ENCODE peak calls at places on chromosome 5, in six cellular contexts. A, B, L, Q, O and J are unnamed samples.

GRCh38 chr5:4220016-4220415 is 624.4 kb downstream of the IRX1 start:
- DNase-seq in A (no peak), B (no peak), L (no peak), Q (no peak), O (no peak), J (no peak)

GRCh38 chr5:35248843-35249780 is 18.8 kb upstream of the PRLR start:
- DNase-seq in A (no peak), B (no peak), L (no peak), Q (no peak), O (no peak), J (no peak)

GRCh38 chr5:127011151-127011550 is 19.2 kb downstream of the MARCHF3 start:
- DNase-seq in A (no peak), B (no peak), L (no peak), Q (no peak), O (no peak), J (no peak)

GRCh38 chr5:113050606-113051391 is 74.2 kb downstream of the DCP2 start:
- DNase-seq in A (no peak), B (no peak), L (no peak), Q (no peak), O (no peak), J (peak; percentile 56)

GRCh38 chr5:128538249-128539037 is 398 bp upstream of the FBN2 start:
- DNase-seq in A (peak; percentile 91), B (no peak), L (peak; percentile 84), Q (peak; percentile 73), O (peak; percentile 39), J (peak; percentile 76)

GRCh38 chr5:101590384-101590783 is 687.3 kb upstream of the ST8SIA4 start:
- DNase-seq in A (no peak), B (no peak), L (no peak), Q (no peak), O (no peak), J (no peak)

GRCh38 chr5:141430332-141431113 is at the start of gene PCDHGA12:
- DNase-seq in A (no peak), B (no peak), L (no peak), Q (no peak), O (no peak), J (no peak)

GRCh38 chr5:95959964-95960801 is 1.5 kb downstream of the ELL2 start:
- DNase-seq in A (no peak), B (no peak), L (no peak), Q (peak; percentile 66), O (no peak), J (peak; percentile 29)

GRCh38 chr5:35443803-35444595 is 173.7 kb upstream of the SPEF2 start:
- DNase-seq in A (no peak), B (no peak), L (no peak), Q (no peak), O (no peak), J (no peak)

GRCh38 chr5:160262665-160263064 is 33.4 kb downstream of the FABP6 start:
- DNase-seq in A (no peak), B (no peak), L (no peak), Q (peak; percentile 39), O (no peak), J (no peak)

GRCh38 chr5:2997179-2997578 is 245.7 kb upstream of the IRX2 start:
- DNase-seq in A (no peak), B (no peak), L (no peak), Q (no peak), O (no peak), J (peak; percentile 46)

DNA sequence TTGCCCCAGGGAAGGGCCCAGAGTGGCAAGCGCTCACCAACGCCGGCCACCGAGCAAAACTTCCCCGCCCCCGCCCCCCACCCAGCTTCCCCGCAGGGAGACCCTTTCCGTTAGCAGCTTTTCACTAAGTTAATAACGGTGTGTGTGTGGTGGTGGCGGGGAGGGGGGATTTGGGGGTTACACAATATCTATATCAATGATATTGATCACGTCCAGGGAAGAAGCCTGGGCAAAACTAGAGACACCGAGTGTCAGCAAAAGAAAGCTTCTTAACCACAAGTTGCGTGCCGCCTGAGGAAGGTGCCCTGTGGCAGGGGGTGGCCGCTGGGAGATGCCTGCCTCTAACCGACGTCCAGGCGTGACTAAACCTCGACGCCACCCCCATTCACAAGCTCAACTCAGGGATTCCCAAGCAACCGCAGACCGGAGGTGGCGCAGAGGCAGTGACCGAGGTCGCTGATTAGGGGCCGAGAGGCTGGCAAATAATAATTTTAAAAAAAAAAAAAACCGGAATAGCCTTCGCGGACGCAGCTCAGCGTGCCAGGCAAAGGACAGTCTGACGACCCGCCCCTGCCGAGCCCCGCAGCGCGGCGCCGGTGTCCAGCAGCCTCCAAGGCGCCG is 222.5 kb downstream of the MEF2C start:
- DNase-seq in A (no peak), B (no peak), L (no peak), Q (no peak), O (no peak), J (peak; percentile 57)
- H3K27me3 ChIP-seq in A (no peaks in the 10 kb centered on the region), B (peaks cover 32% of the 10 kb centered on the region), L (peaks cover 19% of the 10 kb centered on the region), Q (peaks cover 96% of the 10 kb centered on the region), O (no peaks in the 10 kb centered on the region), J (peaks cover 63% of the 10 kb centered on the region)

DNA sequence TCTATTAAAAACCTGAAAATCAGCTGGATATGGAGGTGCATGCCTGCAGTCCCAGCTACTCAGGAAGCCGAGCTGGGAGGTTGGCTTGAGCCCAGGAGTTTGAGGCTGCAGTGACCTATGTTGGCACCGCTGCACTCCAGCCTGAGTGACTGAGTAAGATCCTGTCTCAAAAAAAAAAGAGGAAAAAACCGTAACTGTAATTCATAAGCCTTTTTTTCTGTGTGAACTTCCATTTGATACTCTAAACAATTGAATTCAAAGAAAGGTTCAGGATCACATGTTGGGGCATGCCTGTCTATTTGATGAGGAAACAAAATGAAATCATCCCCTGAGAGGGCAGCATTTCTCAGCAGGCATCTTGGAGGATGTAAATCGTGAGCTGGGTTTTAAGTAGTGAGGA is 38.8 kb downstream of the ITGA2 start:
- DNase-seq in A (no peak), B (no peak), L (no peak), Q (no peak), O (no peak), J (peak; percentile 43)
- H3K4me1 ChIP-seq in A (no peaks in the 10 kb centered on the region), B (no peaks in the 10 kb centered on the region), L (no peaks in the 10 kb centered on the region), Q (peaks cover 25% of the 10 kb centered on the region), O (no peaks in the 10 kb centered on the region), J (peaks cover 17% of the 10 kb centered on the region)

GRCh38 chr5:176818391-176819098 is 8.2 kb downstream of the UNC5A start:
- DNase-seq in A (no peak), B (peak; percentile 25), L (no peak), Q (no peak), O (no peak), J (no peak)

GRCh38 chr5:176817369-176817841 is 7.0 kb downstream of the UNC5A start:
- DNase-seq in A (peak; percentile 51), B (no peak), L (peak; percentile 66), Q (no peak), O (no peak), J (no peak)

GRCh38 chr5:176819476-176819875 is 9.1 kb downstream of the UNC5A start:
- DNase-seq in A (no peak), B (no peak), L (no peak), Q (no peak), O (no peak), J (no peak)

GRCh38 chr5:176816791-176817272 is 6.5 kb downstream of the UNC5A start:
- DNase-seq in A (no peak), B (no peak), L (peak; percentile 58), Q (no peak), O (no peak), J (no peak)

GRCh38 chr5:176817864-176818377 is 7.6 kb downstream of the UNC5A start:
- DNase-seq in A (peak; percentile 82), B (peak; percentile 13), L (peak; percentile 79), Q (no peak), O (no peak), J (no peak)
- H3K27me3 ChIP-seq in A (no peaks in the 10 kb centered on the region), B (peaks cover 43% of the 10 kb centered on the region), L (no peaks in the 10 kb centered on the region), Q (peaks cover 72% of the 10 kb centered on the region), O (no peaks in the 10 kb centered on the region), J (peaks cover 93% of the 10 kb centered on the region)

DNA sequence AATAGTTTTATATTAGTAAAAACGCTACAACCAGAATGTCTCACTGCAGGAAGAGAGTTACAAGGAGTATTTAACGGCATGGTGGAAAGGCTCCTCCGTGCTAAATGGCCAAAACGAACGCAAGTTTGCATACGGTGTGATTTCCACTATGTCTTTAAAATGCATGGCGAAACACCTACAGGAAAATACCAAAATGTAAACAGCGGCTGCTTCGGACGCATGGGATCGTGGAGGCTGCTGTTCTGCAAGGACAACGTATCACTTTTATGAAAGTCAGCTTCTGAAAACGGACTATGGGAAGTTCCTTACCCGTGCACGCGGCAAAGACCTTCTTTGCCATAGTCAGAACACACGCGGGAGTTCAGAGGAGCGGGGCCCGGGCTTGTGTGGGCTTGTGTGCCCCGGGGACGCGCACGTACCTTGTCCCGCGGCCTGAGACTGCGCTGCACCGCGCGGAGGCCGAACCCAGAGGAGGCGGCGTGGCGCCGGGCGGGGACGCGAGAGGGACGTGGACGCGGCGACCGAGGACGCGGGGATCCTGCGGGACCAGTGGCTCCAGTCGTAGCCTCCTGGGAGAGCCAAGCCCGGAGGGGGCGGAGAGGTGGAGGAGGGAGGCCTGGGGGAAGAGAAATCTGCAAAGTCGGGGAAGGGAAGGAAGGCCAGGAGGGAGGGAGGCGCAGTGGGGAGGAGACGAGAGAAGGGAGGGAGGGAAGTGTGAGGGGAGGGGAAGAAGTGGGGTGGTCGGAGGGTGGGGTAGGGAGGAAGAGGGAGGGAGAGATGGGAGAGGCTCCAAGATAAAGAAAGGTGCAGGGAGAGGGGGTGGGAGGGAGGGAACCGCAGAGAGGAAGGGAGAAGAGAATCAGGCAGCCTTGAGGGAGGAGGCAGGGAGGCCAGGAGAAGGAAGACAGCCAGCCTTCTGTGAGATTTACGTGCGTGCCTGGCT is at the start of gene CMBL:
- DNase-seq in A (no peak), B (peak; percentile 14), L (peak; percentile 74), Q (peak; percentile 74), O (peak; percentile 67), J (peak; percentile 45)
- H3K4me1 ChIP-seq in A (no peaks in the 10 kb centered on the region), B (no peaks in the 10 kb centered on the region), L (peaks cover 3% of the 10 kb centered on the region), Q (peaks cover 4% of the 10 kb centered on the region), O (peaks cover 12% of the 10 kb centered on the region), J (peaks cover 14% of the 10 kb centered on the region)